ENCODE peak calls at places on chromosomes 1 and 21, in six cellular contexts. F is mesendoderm; Z is stomach; L is adrenal gland; Y is prostate gland; C is CD8-positive, alpha-beta T cell. V is an unnamed sample. For H3K36me3 and H3K4me1, the result is how much of the 10 kb centered on the place peaks cover.

GRCh38 chr1:246576709-246577032 is 10.4 kb downstream of the CNST start:
- DNase-seq in F (no peak), Z (no peak), L (no peak), Y (no peak), C (no peak), V (no peak)

GRCh38 chr1:15287035-15287434 is 40.0 kb downstream of the FHAD1 start:
- DNase-seq in F (no peak), Z (no peak), L (no peak), Y (no peak), C (no peak), V (no peak)

GRCh38 chr1:183238071-183238470 is 52.0 kb downstream of the LAMC2 start:
- DNase-seq in F (no peak), Z (no peak), L (no peak), Y (no peak), C (no peak), V (no peak)

GRCh38 chr1:225042263-225042662 is 112.8 kb downstream of the DNAH14 start:
- DNase-seq in F (no peak), Z (no peak), L (no peak), Y (no peak), C (no peak), V (no peak)

GRCh38 chr1:33583567-33583966 is 111.1 kb downstream of the ZSCAN20 start:
- DNase-seq in F (no peak), Z (no peak), L (no peak), Y (no peak), C (no peak), V (no peak)

GRCh38 chr1:99776133-99776532 is 9.7 kb upstream of the FRRS1 start:
- DNase-seq in F (peak), Z (no peak), L (no peak), Y (no peak), C (no peak), V (no peak)

GRCh38 chr1:213008564-213008963 is 7.1 kb downstream of the ANGEL2 start:
- DNase-seq in F (peak), Z (no peak), L (no peak), Y (no peak), C (no peak), V (no peak)

GRCh38 chr1:6904476-6905170 is 119.4 kb downstream of the CAMTA1 start:
- DNase-seq in F (no peak), Z (no peak), L (no peak), Y (no peak), C (no peak), V (no peak)

GRCh38 chr1:228897901-228898300 is 162.6 kb downstream of the RHOU start:
- DNase-seq in F (no peak), Z (no peak), L (no peak), Y (no peak), C (no peak), V (no peak)

GRCh38 chr1:228367798-228368791 is 38.5 kb downstream of the TRIM11 start:
- DNase-seq in F (peak), Z (no peak), L (peak), Y (no peak), C (no peak), V (no peak)

GRCh38 chr1:87279966-87280535 is 48.6 kb upstream of the LMO4 start:
- DNase-seq in F (peak), Z (no peak), L (no peak), Y (no peak), C (no peak), V (no peak)

GRCh38 chr21:34687065-34687464 is 18.3 kb downstream of the CLIC6 start:
- DNase-seq in F (no peak), Z (no peak), L (no peak), Y (no peak), C (no peak), V (no peak)

GRCh38 chr1:224828691-224829090 is 100.8 kb upstream of the DNAH14 start:
- DNase-seq in F (no peak), Z (no peak), L (no peak), Y (no peak), C (no peak), V (no peak)

GRCh38 chr1:220526294-220526693 is 1.6 kb upstream of the MARK1 start:
- DNase-seq in F (peak), Z (no peak), L (no peak), Y (no peak), C (no peak), V (no peak)

GRCh38 chr1:30172757-30173156 is 550.6 kb downstream of the MATN1 start:
- DNase-seq in F (no peak), Z (no peak), L (no peak), Y (no peak), C (no peak), V (no peak)

GRCh38 chr21:14918542-14918941 is 146.3 kb downstream of the NRIP1 start:
- DNase-seq in F (peak), Z (no peak), L (no peak), Y (no peak), C (no peak), V (no peak)

GRCh38 chr1:19885821-19886220 is 3.6 kb downstream of the OTUD3 start:
- DNase-seq in F (no peak), Z (no peak), L (no peak), Y (no peak), C (no peak), V (no peak)

GRCh38 chr1:216604771-216605170 is 118.5 kb downstream of the ESRRG start:
- DNase-seq in F (no peak), Z (no peak), L (no peak), Y (no peak), C (no peak), V (no peak)

GRCh38 chr1:181604482-181604881 is 121.2 kb downstream of the CACNA1E start:
- DNase-seq in F (no peak), Z (no peak), L (no peak), Y (no peak), C (no peak), V (no peak)

GRCh38 chr1:172646653-172647052 is 12.2 kb upstream of the FASLG start:
- DNase-seq in F (no peak), Z (no peak), L (no peak), Y (no peak), C (no peak), V (no peak)

GRCh38 chr1:173888749-173889148 is 20.6 kb downstream of the ZBTB37 start:
- DNase-seq in F (no peak), Z (no peak), L (no peak), Y (no peak), C (no peak), V (no peak)

GRCh38 chr1:147618077-147618569 is 52.2 kb downstream of the ACP6 start:
- DNase-seq in F (no peak), Z (no peak), L (no peak), Y (no peak), C (no peak), V (no peak)

GRCh38 chr1:90400121-90400520 is 317.0 kb downstream of the BARHL2 start:
- DNase-seq in F (no peak), Z (peak), L (no peak), Y (no peak), C (no peak), V (no peak)

GRCh38 chr1:61091455-61091854 is 9.1 kb downstream of the NFIA start:
- DNase-seq in F (no peak), Z (no peak), L (no peak), Y (no peak), C (no peak), V (no peak)

GRCh38 chr1:236113324-236114032 is 28.9 kb upstream of the GPR137B start:
- DNase-seq in F (no peak), Z (no peak), L (no peak), Y (no peak), C (no peak), V (no peak)

GRCh38 chr1:178921499-178921898 is 50.6 kb upstream of the ANGPTL1 start:
- DNase-seq in F (no peak), Z (no peak), L (no peak), Y (no peak), C (no peak), V (no peak)

GRCh38 chr1:19799877-19800804 is at the start of gene TMCO4:
- DNase-seq in F (peak), Z (peak), L (peak), Y (peak), C (peak), V (peak)

GRCh38 chr1:71859806-71860205 is 422.5 kb downstream of the NEGR1 start:
- DNase-seq in F (no peak), Z (no peak), L (no peak), Y (no peak), C (no peak), V (no peak)

GRCh38 chr1:109643385-109644230 is 12.3 kb upstream of the GSTM4 start:
- DNase-seq in F (peak), Z (peak), L (peak), Y (peak), C (peak), V (peak)

GRCh38 chr1:108016451-108016920 is 51.5 kb upstream of the VAV3 start:
- DNase-seq in F (peak), Z (no peak), L (peak), Y (no peak), C (no peak), V (no peak)

GRCh38 chr1:13749543-13750307 is 49.7 kb downstream of the PRDM2 start:
- DNase-seq in F (peak), Z (peak), L (peak), Y (no peak), C (peak), V (no peak)

GRCh38 chr1:36857761-36858160 is 176.6 kb downstream of the GRIK3 start:
- DNase-seq in F (no peak), Z (no peak), L (no peak), Y (no peak), C (no peak), V (no peak)

GRCh38 chr1:232789660-232790059 is 15.6 kb upstream of the MAP10 start:
- DNase-seq in F (no peak), Z (no peak), L (no peak), Y (no peak), C (no peak), V (no peak)

GRCh38 chr1:21596179-21596578 is 73.0 kb downstream of the RAP1GAP start:
- DNase-seq in F (no peak), Z (no peak), L (no peak), Y (no peak), C (no peak), V (no peak)

GRCh38 chr1:55825486-55825885 is 610.3 kb upstream of the USP24 start:
- DNase-seq in F (no peak), Z (no peak), L (no peak), Y (no peak), C (no peak), V (no peak)

GRCh38 chr1:168069384-168069783 is 67.3 kb downstream of the GPR161 start:
- DNase-seq in F (no peak), Z (no peak), L (no peak), Y (no peak), C (no peak), V (no peak)

GRCh38 chr21:42195378-42196031 is 23.4 kb upstream of the ABCG1 start:
- DNase-seq in F (no peak), Z (no peak), L (no peak), Y (no peak), C (no peak), V (no peak)

GRCh38 chr1:2557146-2558029 is 1.2 kb downstream of the TNFRSF14 start:
- DNase-seq in F (no peak), Z (peak), L (peak), Y (peak), C (no peak), V (peak)
- H3K36me3 ChIP-seq in F (under half), Z (under half), L (under half), Y (under half), C (under half), V (under half)

GRCh38 chr1:84373446-84374141 is 24.7 kb upstream of the DNASE2B start:
- DNase-seq in F (no peak), Z (no peak), L (no peak), Y (no peak), C (no peak), V (no peak)

GRCh38 chr1:84368441-84368840 is 29.8 kb upstream of the DNASE2B start:
- DNase-seq in F (no peak), Z (no peak), L (no peak), Y (no peak), C (no peak), V (no peak)

GRCh38 chr1:84367219-84367618 is 31.1 kb upstream of the DNASE2B start:
- DNase-seq in F (no peak), Z (no peak), L (no peak), Y (no peak), C (no peak), V (no peak)

GRCh38 chr1:84370831-84371394 is 27.4 kb upstream of the DNASE2B start:
- DNase-seq in F (no peak), Z (no peak), L (peak), Y (no peak), C (no peak), V (no peak)

GRCh38 chr1:84370266-84370665 is 28.0 kb upstream of the DNASE2B start:
- DNase-seq in F (no peak), Z (no peak), L (no peak), Y (no peak), C (no peak), V (no peak)
- H3K4me1 ChIP-seq in F (under half), Z (under half), L (under half), Y (under half), C (under half), V (under half)

DNA sequence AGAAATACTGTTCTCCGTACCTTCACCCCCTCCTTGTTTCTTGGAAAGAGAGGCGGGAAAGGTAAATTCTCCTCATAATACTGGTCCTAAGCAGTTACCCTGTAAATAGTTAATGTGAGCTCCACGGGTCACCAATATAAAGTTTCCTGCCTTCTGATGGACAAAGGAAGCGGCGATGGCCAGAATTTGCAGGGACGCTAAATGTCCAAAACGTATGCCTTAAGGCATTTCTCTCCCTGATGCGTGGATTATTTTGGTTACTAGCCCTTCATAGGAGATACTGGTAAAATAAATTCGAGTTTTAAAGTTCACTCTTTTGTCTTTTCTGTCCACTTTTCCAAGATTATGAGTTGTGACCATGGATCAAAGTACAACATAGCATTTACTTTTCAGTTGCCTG is 913 bp upstream of the PTGS2 start:
- DNase-seq in F (peak), Z (no peak), L (no peak), Y (no peak), C (no peak), V (no peak)
- H3K4me3 ChIP-seq in F (peak), Z (peak), L (no peak), Y (peak), C (no peak), V (peak)

DNA sequence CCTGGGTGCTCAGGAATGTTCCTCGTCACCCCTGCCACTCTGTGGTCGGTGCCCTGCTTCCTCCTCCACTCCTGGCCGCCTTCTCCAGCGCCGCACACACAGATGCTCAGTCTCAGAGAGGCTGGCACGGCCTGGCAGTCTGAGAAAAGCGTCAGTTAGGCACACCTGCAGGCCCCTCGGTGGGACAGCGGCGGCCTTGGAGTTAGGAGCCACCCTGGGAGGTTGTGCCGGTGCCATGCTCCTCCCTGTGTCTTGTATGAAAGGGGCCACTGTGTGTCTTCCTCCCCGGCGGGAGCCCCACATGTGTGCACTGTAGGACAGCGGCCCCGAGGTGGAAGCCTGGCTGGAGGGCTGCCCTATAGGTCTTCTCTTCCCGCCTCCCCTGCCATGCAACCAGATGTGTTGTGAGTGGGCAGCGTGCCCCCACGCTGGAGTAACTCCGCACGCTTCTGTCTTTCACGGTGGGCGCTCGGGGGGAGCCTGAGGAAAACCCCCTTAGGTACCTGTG is 145.2 kb downstream of the PGBD5 start:
- DNase-seq in F (no peak), Z (no peak), L (no peak), Y (no peak), C (no peak), V (no peak)
- H3K36me3 ChIP-seq in F (under half), Z (half or more), L (under half), Y (under half), C (under half), V (under half)

DNA sequence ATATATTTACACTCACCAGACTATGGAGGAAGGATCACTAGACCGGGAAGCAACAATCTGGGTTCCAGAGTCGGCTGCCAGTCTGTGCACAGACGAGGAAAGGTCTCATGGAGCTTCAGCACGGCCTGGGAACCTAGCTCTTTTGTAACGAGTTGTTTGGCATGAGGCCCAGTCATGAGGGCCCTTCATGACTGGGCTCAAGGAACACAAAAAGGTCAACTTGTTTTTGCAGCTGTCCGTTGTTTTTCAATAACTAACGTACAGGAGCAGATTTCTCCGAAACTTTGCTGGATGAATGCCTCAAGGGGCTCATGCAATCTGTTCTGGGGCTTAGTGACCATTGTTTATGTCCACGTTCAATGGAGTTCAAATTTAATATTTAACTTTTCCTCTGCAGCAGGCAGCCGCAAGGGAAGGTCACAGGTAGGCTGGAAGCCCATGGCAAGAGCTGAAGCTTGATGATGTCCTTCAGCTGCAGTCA is 5.9 kb upstream of the STUM start:
- DNase-seq in F (no peak), Z (peak), L (peak), Y (no peak), C (no peak), V (peak)
- H3K4me1 ChIP-seq in F (under half), Z (under half), L (under half), Y (under half), C (under half), V (under half)

GRCh38 chr1:171457412-171457811 is 27.9 kb upstream of the PRRC2C start:
- DNase-seq in F (no peak), Z (no peak), L (no peak), Y (no peak), C (no peak), V (no peak)
- H3K4me3 ChIP-seq in F (no peak), Z (no peak), L (no peak), Y (no peak), C (no peak), V (no peak)

GRCh38 chr1:75733661-75734060 is 9.2 kb downstream of the ACADM start:
- DNase-seq in F (no peak), Z (no peak), L (no peak), Y (peak), C (no peak), V (no peak)
- H3K36me3 ChIP-seq in F (under half), Z (half or more), L (under half), Y (under half), C (under half), V (under half)

GRCh38 chr1:151003175-151003574 is 3.5 kb downstream of the MINDY1 start:
- DNase-seq in F (no peak), Z (no peak), L (no peak), Y (no peak), C (no peak), V (no peak)
- H3K4me1 ChIP-seq in F (under half), Z (half or more), L (half or more), Y (under half), C (half or more), V (under half)

GRCh38 chr1:156659994-156660751 is 17.0 kb downstream of the NES start:
- DNase-seq in F (peak), Z (peak), L (peak), Y (peak), C (peak), V (peak)
- H3K4me3 ChIP-seq in F (no peak), Z (peak), L (no peak), Y (no peak), C (no peak), V (peak)

GRCh38 chr1:35398739-35399138 is 130.2 kb downstream of the ZMYM4 start:
- DNase-seq in F (no peak), Z (no peak), L (no peak), Y (no peak), C (no peak), V (no peak)

GRCh38 chr1:35406103-35406502 is 137.6 kb downstream of the ZMYM4 start:
- DNase-seq in F (peak), Z (no peak), L (no peak), Y (no peak), C (no peak), V (no peak)

DNA sequence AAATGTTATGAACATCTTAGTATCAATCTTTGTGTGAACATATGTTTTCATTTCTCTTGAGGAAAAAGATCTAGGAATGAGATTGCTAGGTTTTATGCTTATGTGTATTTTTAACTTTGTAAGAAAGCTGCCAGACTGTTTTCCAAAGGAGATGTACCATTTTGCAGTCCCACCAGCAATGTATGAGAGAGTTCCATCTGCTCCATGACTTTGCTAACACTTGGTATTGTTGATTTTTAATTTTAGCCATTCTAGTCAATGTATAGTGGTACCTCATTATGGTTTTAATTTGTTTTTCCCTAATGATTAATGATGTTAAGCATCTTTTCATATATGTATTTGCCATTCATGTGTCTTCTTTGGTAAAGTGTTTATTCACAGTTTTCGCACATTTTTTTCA is 132.6 kb downstream of the ZMYM4 start:
- DNase-seq in F (no peak), Z (no peak), L (no peak), Y (no peak), C (no peak), V (no peak)
- H3K36me3 ChIP-seq in F (under half), Z (half or more), L (under half), Y (under half), C (under half), V (under half)